ENCODE peak calls at places on chromosomes 4 and X, in six cellular contexts. D is NCI-H82; M is HEK293T; S is fibroblast of mammary gland; G is immature natural killer cell; L is effector memory CD4-positive, alpha-beta T cell. Y is an unnamed sample.

GRCh38 chrX:112612558-112612957 is 67.2 kb downstream of the LHFPL1 start:
- DNase-seq in D (no peak), M (no peak), S (no peak), G (no peak), L (no peak), Y (no peak)

GRCh38 chr4:23881052-23881501 is 8.8 kb downstream of the PPARGC1A start:
- DNase-seq in D (no peak), M (no peak), S (no peak), G (no peak), L (no peak), Y (no peak)

GRCh38 chr4:18041114-18041513 is 19.6 kb upstream of the LCORL start:
- DNase-seq in D (no peak), M (no peak), S (no peak), G (no peak), L (no peak), Y (no peak)

GRCh38 chr4:110988741-110989140 is 365.9 kb upstream of the PITX2 start:
- DNase-seq in D (peak), M (no peak), S (no peak), G (no peak), L (no peak), Y (no peak)

GRCh38 chr4:38163216-38164006 is 203.2 kb downstream of the PTTG2 start:
- DNase-seq in D (no peak), M (no peak), S (peak), G (no peak), L (no peak), Y (peak)

GRCh38 chr4:138398297-138398696 is 156.1 kb upstream of the SLC7A11 start:
- DNase-seq in D (no peak), M (no peak), S (no peak), G (no peak), L (no peak), Y (no peak)

GRCh38 chr4:2243682-2244380 is 1.9 kb upstream of the HAUS3 start:
- DNase-seq in D (peak), M (peak), S (peak), G (no peak), L (no peak), Y (peak)

GRCh38 chr4:15040916-15041463 is 38.7 kb downstream of the CPEB2 start:
- DNase-seq in D (no peak), M (no peak), S (peak), G (no peak), L (no peak), Y (peak)

GRCh38 chrX:47483310-47484268 is 567 bp upstream of the ZNF41 start:
- DNase-seq in D (peak), M (no peak), S (peak), G (no peak), L (no peak), Y (peak)

GRCh38 chr4:7973545-7973981 is 33.9 kb upstream of the AFAP1 start:
- DNase-seq in D (no peak), M (no peak), S (peak), G (no peak), L (no peak), Y (peak)

GRCh38 chrX:148928803-148929202 is 428.4 kb downstream of the AFF2 start:
- DNase-seq in D (no peak), M (no peak), S (peak), G (no peak), L (no peak), Y (peak)

GRCh38 chrX:150933945-150934350 is 35.5 kb upstream of the CD99L2 start:
- DNase-seq in D (no peak), M (no peak), S (no peak), G (no peak), L (no peak), Y (peak)

Y was measured in EH.